ENCODE peak calls at places on chromosomes 5 and 9, in eight cellular contexts. One of them, this sample, is unnamed.

GRCh38 chr5:2017540-2018389 is 135.0 kb upstream of the IRX4 start:
- DNase-seq in T-cell: no peak
- DNase-seq in HS-27A: no peak
- DNase-seq in neural crest cell: peak
- DNase-seq in NCI-H1417: no peak
- DNase-seq in stimulated activated CD8-positive, alpha-beta memory T cell treated with anti-CD3 and anti-CD28 coated beads, Interleukin-7, amount 100 ng/mL, for 24 hours: no peak
- DNase-seq in Right ventricle myocardium superior: no peak
- DNase-seq in KG1: peak
- DNase-seq in this sample: no peak

GRCh38 chr9:121972501-121972981 is 120.6 kb downstream of the TTLL11 start:
- DNase-seq in T-cell: no peak
- DNase-seq in HS-27A: no peak
- DNase-seq in neural crest cell: no peak
- DNase-seq in NCI-H1417: no peak
- DNase-seq in stimulated activated CD8-positive, alpha-beta memory T cell treated with anti-CD3 and anti-CD28 coated beads, Interleukin-7, amount 100 ng/mL, for 24 hours: no peak
- DNase-seq in Right ventricle myocardium superior: no peak
- DNase-seq in KG1: no peak
- DNase-seq in this sample: no peak

GRCh38 chr5:36238896-36239295 is 2.8 kb downstream of the NADK2 start:
- DNase-seq in T-cell: no peak
- DNase-seq in HS-27A: no peak
- DNase-seq in neural crest cell: no peak
- DNase-seq in NCI-H1417: no peak
- DNase-seq in stimulated activated CD8-positive, alpha-beta memory T cell treated with anti-CD3 and anti-CD28 coated beads, Interleukin-7, amount 100 ng/mL, for 24 hours: no peak
- DNase-seq in Right ventricle myocardium superior: no peak
- DNase-seq in KG1: no peak
- DNase-seq in this sample: no peak

GRCh38 chr9:126475933-126476555 is 137.7 kb upstream of the LMX1B start:
- DNase-seq in T-cell: no peak
- DNase-seq in HS-27A: no peak
- DNase-seq in neural crest cell: no peak
- DNase-seq in NCI-H1417: no peak
- DNase-seq in stimulated activated CD8-positive, alpha-beta memory T cell treated with anti-CD3 and anti-CD28 coated beads, Interleukin-7, amount 100 ng/mL, for 24 hours: no peak
- DNase-seq in Right ventricle myocardium superior: no peak
- DNase-seq in KG1: no peak
- DNase-seq in this sample: no peak

GRCh38 chr5:79936644-79937216 is 54.3 kb downstream of the MTX3 start:
- DNase-seq in T-cell: no peak
- DNase-seq in HS-27A: no peak
- DNase-seq in neural crest cell: no peak
- DNase-seq in NCI-H1417: no peak
- DNase-seq in stimulated activated CD8-positive, alpha-beta memory T cell treated with anti-CD3 and anti-CD28 coated beads, Interleukin-7, amount 100 ng/mL, for 24 hours: no peak
- DNase-seq in Right ventricle myocardium superior: no peak
- DNase-seq in KG1: no peak
- DNase-seq in this sample: no peak

GRCh38 chr5:172051643-172052362 is 45.4 kb upstream of the FBXW11 start:
- DNase-seq in T-cell: no peak
- DNase-seq in HS-27A: no peak
- DNase-seq in neural crest cell: no peak
- DNase-seq in NCI-H1417: no peak
- DNase-seq in stimulated activated CD8-positive, alpha-beta memory T cell treated with anti-CD3 and anti-CD28 coated beads, Interleukin-7, amount 100 ng/mL, for 24 hours: no peak
- DNase-seq in Right ventricle myocardium superior: no peak
- DNase-seq in KG1: no peak
- DNase-seq in this sample: no peak

GRCh38 chr5:140553657-140554056 is 3.6 kb downstream of the SRA1 start:
- DNase-seq in T-cell: no peak
- DNase-seq in HS-27A: no peak
- DNase-seq in neural crest cell: no peak
- DNase-seq in NCI-H1417: no peak
- DNase-seq in stimulated activated CD8-positive, alpha-beta memory T cell treated with anti-CD3 and anti-CD28 coated beads, Interleukin-7, amount 100 ng/mL, for 24 hours: no peak
- DNase-seq in Right ventricle myocardium superior: no peak
- DNase-seq in KG1: no peak
- DNase-seq in this sample: no peak

GRCh38 chr9:91663858-91664257 is 240.2 kb upstream of the NFIL3 start:
- DNase-seq in T-cell: no peak
- DNase-seq in HS-27A: no peak
- DNase-seq in neural crest cell: no peak
- DNase-seq in NCI-H1417: no peak
- DNase-seq in stimulated activated CD8-positive, alpha-beta memory T cell treated with anti-CD3 and anti-CD28 coated beads, Interleukin-7, amount 100 ng/mL, for 24 hours: no peak
- DNase-seq in Right ventricle myocardium superior: no peak
- DNase-seq in KG1: no peak
- DNase-seq in this sample: no peak

GRCh38 chr5:112210430-112211005 is 208.6 kb downstream of the EPB41L4A start:
- DNase-seq in T-cell: no peak
- DNase-seq in HS-27A: no peak
- DNase-seq in neural crest cell: peak
- DNase-seq in NCI-H1417: peak
- DNase-seq in stimulated activated CD8-positive, alpha-beta memory T cell treated with anti-CD3 and anti-CD28 coated beads, Interleukin-7, amount 100 ng/mL, for 24 hours: no peak
- DNase-seq in Right ventricle myocardium superior: no peak
- DNase-seq in KG1: no peak
- DNase-seq in this sample: peak

GRCh38 chr9:109474170-109474569 is 23.9 kb downstream of the PTPN3 start:
- DNase-seq in T-cell: no peak
- DNase-seq in HS-27A: no peak
- DNase-seq in neural crest cell: no peak
- DNase-seq in NCI-H1417: no peak
- DNase-seq in stimulated activated CD8-positive, alpha-beta memory T cell treated with anti-CD3 and anti-CD28 coated beads, Interleukin-7, amount 100 ng/mL, for 24 hours: no peak
- DNase-seq in Right ventricle myocardium superior: no peak
- DNase-seq in KG1: no peak
- DNase-seq in this sample: no peak

GRCh38 chr5:168282120-168282519 is 9.3 kb upstream of the WWC1 start:
- DNase-seq in T-cell: no peak
- DNase-seq in HS-27A: no peak
- DNase-seq in neural crest cell: no peak
- DNase-seq in NCI-H1417: no peak
- DNase-seq in stimulated activated CD8-positive, alpha-beta memory T cell treated with anti-CD3 and anti-CD28 coated beads, Interleukin-7, amount 100 ng/mL, for 24 hours: no peak
- DNase-seq in Right ventricle myocardium superior: no peak
- DNase-seq in KG1: no peak
- DNase-seq in this sample: no peak

GRCh38 chr5:10635257-10635860 is 71.5 kb downstream of the ANKRD33B start:
- DNase-seq in T-cell: no peak
- DNase-seq in HS-27A: no peak
- DNase-seq in neural crest cell: no peak
- DNase-seq in NCI-H1417: no peak
- DNase-seq in stimulated activated CD8-positive, alpha-beta memory T cell treated with anti-CD3 and anti-CD28 coated beads, Interleukin-7, amount 100 ng/mL, for 24 hours: peak
- DNase-seq in Right ventricle myocardium superior: no peak
- DNase-seq in KG1: peak
- DNase-seq in this sample: no peak

GRCh38 chr9:69326261-69326660 is 1.2 kb downstream of the ENTREP1 start:
- DNase-seq in T-cell: no peak
- DNase-seq in HS-27A: no peak
- DNase-seq in neural crest cell: no peak
- DNase-seq in NCI-H1417: no peak
- DNase-seq in stimulated activated CD8-positive, alpha-beta memory T cell treated with anti-CD3 and anti-CD28 coated beads, Interleukin-7, amount 100 ng/mL, for 24 hours: no peak
- DNase-seq in Right ventricle myocardium superior: no peak
- DNase-seq in KG1: no peak
- DNase-seq in this sample: no peak

GRCh38 chr9:35962126-35962906 is 4.4 kb upstream of the OR2S2 start:
- DNase-seq in T-cell: no peak
- DNase-seq in HS-27A: peak
- DNase-seq in neural crest cell: no peak
- DNase-seq in NCI-H1417: no peak
- DNase-seq in stimulated activated CD8-positive, alpha-beta memory T cell treated with anti-CD3 and anti-CD28 coated beads, Interleukin-7, amount 100 ng/mL, for 24 hours: no peak
- DNase-seq in Right ventricle myocardium superior: peak
- DNase-seq in KG1: no peak
- DNase-seq in this sample: no peak

GRCh38 chr9:14945351-14945750 is 35.1 kb upstream of the FREM1 start:
- DNase-seq in T-cell: no peak
- DNase-seq in HS-27A: no peak
- DNase-seq in neural crest cell: no peak
- DNase-seq in NCI-H1417: no peak
- DNase-seq in stimulated activated CD8-positive, alpha-beta memory T cell treated with anti-CD3 and anti-CD28 coated beads, Interleukin-7, amount 100 ng/mL, for 24 hours: no peak
- DNase-seq in Right ventricle myocardium superior: no peak
- DNase-seq in KG1: no peak
- DNase-seq in this sample: no peak

GRCh38 chr5:121189569-121190305 is 661.9 kb upstream of the FTMT start:
- DNase-seq in T-cell: no peak
- DNase-seq in HS-27A: no peak
- DNase-seq in neural crest cell: no peak
- DNase-seq in NCI-H1417: no peak
- DNase-seq in stimulated activated CD8-positive, alpha-beta memory T cell treated with anti-CD3 and anti-CD28 coated beads, Interleukin-7, amount 100 ng/mL, for 24 hours: no peak
- DNase-seq in Right ventricle myocardium superior: no peak
- DNase-seq in KG1: no peak
- DNase-seq in this sample: no peak

GRCh38 chr9:71487046-71487445 is 281.3 kb downstream of the CEMIP2 start:
- DNase-seq in T-cell: no peak
- DNase-seq in HS-27A: no peak
- DNase-seq in neural crest cell: no peak
- DNase-seq in NCI-H1417: no peak
- DNase-seq in stimulated activated CD8-positive, alpha-beta memory T cell treated with anti-CD3 and anti-CD28 coated beads, Interleukin-7, amount 100 ng/mL, for 24 hours: no peak
- DNase-seq in Right ventricle myocardium superior: no peak
- DNase-seq in KG1: no peak
- DNase-seq in this sample: no peak

GRCh38 chr5:78501411-78502338 is 141.3 kb downstream of the SCAMP1 start:
- DNase-seq in T-cell: no peak
- DNase-seq in HS-27A: no peak
- DNase-seq in neural crest cell: no peak
- DNase-seq in NCI-H1417: no peak
- DNase-seq in stimulated activated CD8-positive, alpha-beta memory T cell treated with anti-CD3 and anti-CD28 coated beads, Interleukin-7, amount 100 ng/mL, for 24 hours: no peak
- DNase-seq in Right ventricle myocardium superior: no peak
- DNase-seq in KG1: no peak
- DNase-seq in this sample: no peak

GRCh38 chr5:96649938-96650540 is 12.1 kb upstream of the CAST start:
- DNase-seq in T-cell: no peak
- DNase-seq in HS-27A: no peak
- DNase-seq in neural crest cell: no peak
- DNase-seq in NCI-H1417: no peak
- DNase-seq in stimulated activated CD8-positive, alpha-beta memory T cell treated with anti-CD3 and anti-CD28 coated beads, Interleukin-7, amount 100 ng/mL, for 24 hours: no peak
- DNase-seq in Right ventricle myocardium superior: no peak
- DNase-seq in KG1: no peak
- DNase-seq in this sample: no peak

GRCh38 chr9:109453210-109453842 is 44.8 kb downstream of the PTPN3 start:
- DNase-seq in T-cell: no peak
- DNase-seq in HS-27A: no peak
- DNase-seq in neural crest cell: no peak
- DNase-seq in NCI-H1417: no peak
- DNase-seq in stimulated activated CD8-positive, alpha-beta memory T cell treated with anti-CD3 and anti-CD28 coated beads, Interleukin-7, amount 100 ng/mL, for 24 hours: no peak
- DNase-seq in Right ventricle myocardium superior: no peak
- DNase-seq in KG1: no peak
- DNase-seq in this sample: no peak

GRCh38 chr5:147450596-147450995 is 59.3 kb downstream of the DPYSL3 start:
- DNase-seq in T-cell: no peak
- DNase-seq in HS-27A: no peak
- DNase-seq in neural crest cell: no peak
- DNase-seq in NCI-H1417: no peak
- DNase-seq in stimulated activated CD8-positive, alpha-beta memory T cell treated with anti-CD3 and anti-CD28 coated beads, Interleukin-7, amount 100 ng/mL, for 24 hours: no peak
- DNase-seq in Right ventricle myocardium superior: no peak
- DNase-seq in KG1: no peak
- DNase-seq in this sample: no peak

GRCh38 chr9:18922161-18922910 is 110.7 kb downstream of the SAXO1 start:
- DNase-seq in T-cell: no peak
- DNase-seq in HS-27A: no peak
- DNase-seq in neural crest cell: no peak
- DNase-seq in NCI-H1417: no peak
- DNase-seq in stimulated activated CD8-positive, alpha-beta memory T cell treated with anti-CD3 and anti-CD28 coated beads, Interleukin-7, amount 100 ng/mL, for 24 hours: no peak
- DNase-seq in Right ventricle myocardium superior: no peak
- DNase-seq in KG1: no peak
- DNase-seq in this sample: no peak

GRCh38 chr5:170313344-170313743 is 15.8 kb upstream of the LCP2 start:
- DNase-seq in T-cell: peak
- DNase-seq in HS-27A: no peak
- DNase-seq in neural crest cell: no peak
- DNase-seq in NCI-H1417: no peak
- DNase-seq in stimulated activated CD8-positive, alpha-beta memory T cell treated with anti-CD3 and anti-CD28 coated beads, Interleukin-7, amount 100 ng/mL, for 24 hours: no peak
- DNase-seq in Right ventricle myocardium superior: no peak
- DNase-seq in KG1: no peak
- DNase-seq in this sample: no peak

GRCh38 chr5:18305288-18305899 is 671.1 kb downstream of the TAF11L14 start:
- DNase-seq in T-cell: no peak
- DNase-seq in HS-27A: no peak
- DNase-seq in neural crest cell: peak
- DNase-seq in NCI-H1417: peak
- DNase-seq in stimulated activated CD8-positive, alpha-beta memory T cell treated with anti-CD3 and anti-CD28 coated beads, Interleukin-7, amount 100 ng/mL, for 24 hours: no peak
- DNase-seq in Right ventricle myocardium superior: no peak
- DNase-seq in KG1: no peak
- DNase-seq in this sample: peak

GRCh38 chr5:139759219-139759721 is 36.3 kb upstream of the PSD2 start:
- DNase-seq in T-cell: no peak
- DNase-seq in HS-27A: no peak
- DNase-seq in neural crest cell: no peak
- DNase-seq in NCI-H1417: no peak
- DNase-seq in stimulated activated CD8-positive, alpha-beta memory T cell treated with anti-CD3 and anti-CD28 coated beads, Interleukin-7, amount 100 ng/mL, for 24 hours: no peak
- DNase-seq in Right ventricle myocardium superior: no peak
- DNase-seq in KG1: no peak
- DNase-seq in this sample: no peak

GRCh38 chr5:54701179-54701578 is 183.6 kb downstream of the SNX18 start:
- DNase-seq in T-cell: no peak
- DNase-seq in HS-27A: peak
- DNase-seq in neural crest cell: no peak
- DNase-seq in NCI-H1417: no peak
- DNase-seq in stimulated activated CD8-positive, alpha-beta memory T cell treated with anti-CD3 and anti-CD28 coated beads, Interleukin-7, amount 100 ng/mL, for 24 hours: no peak
- DNase-seq in Right ventricle myocardium superior: no peak
- DNase-seq in KG1: no peak
- DNase-seq in this sample: no peak

GRCh38 chr9:92631452-92632211 is 38.3 kb downstream of the IPPK start:
- DNase-seq in T-cell: no peak
- DNase-seq in HS-27A: no peak
- DNase-seq in neural crest cell: no peak
- DNase-seq in NCI-H1417: no peak
- DNase-seq in stimulated activated CD8-positive, alpha-beta memory T cell treated with anti-CD3 and anti-CD28 coated beads, Interleukin-7, amount 100 ng/mL, for 24 hours: no peak
- DNase-seq in Right ventricle myocardium superior: no peak
- DNase-seq in KG1: no peak
- DNase-seq in this sample: no peak

This sample was measured in NCI-H1092 treated with DMSO at 0.1 percent for 48 hours.